ENCODE peak calls at places on chromosomes 16 and 17, in six cellular contexts. One of them, this sample, is unnamed.

GRCh38 chr16:87201052-87201451 is 116.1 kb downstream of the C16orf95 start:
- DNase-seq in neuronal stem cell: no peak
- DNase-seq in trophoblast cell: no peak
- DNase-seq in IMR-90: peak
- DNase-seq in H9: no peak
- DNase-seq in mesenchymal stem cell: peak
- DNase-seq in this sample: no peak

GRCh38 chr16:48870141-48870540 is 260.2 kb upstream of the N4BP1 start:
- DNase-seq in neuronal stem cell: no peak
- DNase-seq in trophoblast cell: no peak
- DNase-seq in IMR-90: no peak
- DNase-seq in H9: no peak
- DNase-seq in mesenchymal stem cell: no peak
- DNase-seq in this sample: no peak

GRCh38 chr16:66357523-66357928 is 9.0 kb upstream of the CDH5 start:
- DNase-seq in neuronal stem cell: peak
- DNase-seq in trophoblast cell: peak
- DNase-seq in IMR-90: peak
- DNase-seq in H9: peak
- DNase-seq in mesenchymal stem cell: peak
- DNase-seq in this sample: peak

GRCh38 chr16:28189237-28189636 is 22.5 kb downstream of the XPO6 start:
- DNase-seq in neuronal stem cell: no peak
- DNase-seq in trophoblast cell: no peak
- DNase-seq in IMR-90: peak
- DNase-seq in H9: no peak
- DNase-seq in mesenchymal stem cell: peak
- DNase-seq in this sample: no peak

GRCh38 chr17:50529849-50530248 is 2.7 kb upstream of the EPN3 start:
- DNase-seq in neuronal stem cell: no peak
- DNase-seq in trophoblast cell: no peak
- DNase-seq in IMR-90: no peak
- DNase-seq in H9: no peak
- DNase-seq in mesenchymal stem cell: no peak
- DNase-seq in this sample: no peak

GRCh38 chr16:3022208-3022696 is 1.5 kb downstream of the HCFC1R1 start:
- DNase-seq in neuronal stem cell: peak
- DNase-seq in trophoblast cell: peak
- DNase-seq in IMR-90: peak
- DNase-seq in H9: peak
- DNase-seq in mesenchymal stem cell: peak
- DNase-seq in this sample: no peak

GRCh38 chr16:66525396-66526180 is 24.3 kb downstream of the TK2 start:
- DNase-seq in neuronal stem cell: no peak
- DNase-seq in trophoblast cell: peak
- DNase-seq in IMR-90: no peak
- DNase-seq in H9: no peak
- DNase-seq in mesenchymal stem cell: peak
- DNase-seq in this sample: no peak

GRCh38 chr17:8120520-8121443 is 2.5 kb upstream of the ALOXE3 start:
- DNase-seq in neuronal stem cell: peak
- DNase-seq in trophoblast cell: peak
- DNase-seq in IMR-90: peak
- DNase-seq in H9: peak
- DNase-seq in mesenchymal stem cell: peak
- DNase-seq in this sample: peak

GRCh38 chr16:54287018-54287757 is 601 bp upstream of the IRX3 start:
- DNase-seq in neuronal stem cell: peak
- DNase-seq in trophoblast cell: no peak
- DNase-seq in IMR-90: no peak
- DNase-seq in H9: no peak
- DNase-seq in mesenchymal stem cell: no peak
- DNase-seq in this sample: no peak

GRCh38 chr17:58265266-58265665 is 15.5 kb downstream of the MPO start:
- DNase-seq in neuronal stem cell: no peak
- DNase-seq in trophoblast cell: no peak
- DNase-seq in IMR-90: no peak
- DNase-seq in H9: no peak
- DNase-seq in mesenchymal stem cell: no peak
- DNase-seq in this sample: no peak

GRCh38 chr17:58264407-58265103 is 16.2 kb downstream of the MPO start:
- DNase-seq in neuronal stem cell: no peak
- DNase-seq in trophoblast cell: no peak
- DNase-seq in IMR-90: no peak
- DNase-seq in H9: no peak
- DNase-seq in mesenchymal stem cell: no peak
- DNase-seq in this sample: peak

GRCh38 chr17:58262149-58262548 is 18.6 kb downstream of the MPO start:
- DNase-seq in neuronal stem cell: no peak
- DNase-seq in trophoblast cell: no peak
- DNase-seq in IMR-90: no peak
- DNase-seq in H9: peak
- DNase-seq in mesenchymal stem cell: no peak
- DNase-seq in this sample: no peak

GRCh38 chr17:58265902-58266875 is 14.5 kb downstream of the MPO start:
- DNase-seq in neuronal stem cell: no peak
- DNase-seq in trophoblast cell: no peak
- DNase-seq in IMR-90: no peak
- DNase-seq in H9: no peak
- DNase-seq in mesenchymal stem cell: no peak
- DNase-seq in this sample: no peak

GRCh38 chr17:58263773-58264172 is 17.0 kb downstream of the MPO start:
- DNase-seq in neuronal stem cell: no peak
- DNase-seq in trophoblast cell: no peak
- DNase-seq in IMR-90: no peak
- DNase-seq in H9: no peak
- DNase-seq in mesenchymal stem cell: no peak
- DNase-seq in this sample: no peak
- H4K91ac ChIP-seq in neuronal stem cell: no peak
- H4K91ac ChIP-seq in trophoblast cell: no peak
- H4K91ac ChIP-seq in IMR-90: no peak
- H4K91ac ChIP-seq in H9: no peak
- H4K91ac ChIP-seq in mesenchymal stem cell: no peak
- H4K91ac ChIP-seq in this sample: no peak

GRCh38 chr16:81627024-81627423 is 152.1 kb upstream of the PLCG2 start:
- DNase-seq in neuronal stem cell: no peak
- DNase-seq in trophoblast cell: no peak
- DNase-seq in IMR-90: peak
- DNase-seq in H9: no peak
- DNase-seq in mesenchymal stem cell: peak
- DNase-seq in this sample: no peak
- H4K91ac ChIP-seq in neuronal stem cell: no peak
- H4K91ac ChIP-seq in trophoblast cell: no peak
- H4K91ac ChIP-seq in IMR-90: no peak
- H4K91ac ChIP-seq in H9: no peak
- H4K91ac ChIP-seq in mesenchymal stem cell: peak
- H4K91ac ChIP-seq in this sample: no peak

GRCh38 chr16:1214693-1215092 is 10.4 kb downstream of the TPSG1 start:
- DNase-seq in neuronal stem cell: no peak
- DNase-seq in trophoblast cell: no peak
- DNase-seq in IMR-90: no peak
- DNase-seq in H9: no peak
- DNase-seq in mesenchymal stem cell: no peak
- DNase-seq in this sample: no peak
- H4K91ac ChIP-seq in neuronal stem cell: no peak
- H4K91ac ChIP-seq in trophoblast cell: no peak
- H4K91ac ChIP-seq in IMR-90: no peak
- H4K91ac ChIP-seq in H9: no peak
- H4K91ac ChIP-seq in mesenchymal stem cell: no peak
- H4K91ac ChIP-seq in this sample: no peak

DNA sequence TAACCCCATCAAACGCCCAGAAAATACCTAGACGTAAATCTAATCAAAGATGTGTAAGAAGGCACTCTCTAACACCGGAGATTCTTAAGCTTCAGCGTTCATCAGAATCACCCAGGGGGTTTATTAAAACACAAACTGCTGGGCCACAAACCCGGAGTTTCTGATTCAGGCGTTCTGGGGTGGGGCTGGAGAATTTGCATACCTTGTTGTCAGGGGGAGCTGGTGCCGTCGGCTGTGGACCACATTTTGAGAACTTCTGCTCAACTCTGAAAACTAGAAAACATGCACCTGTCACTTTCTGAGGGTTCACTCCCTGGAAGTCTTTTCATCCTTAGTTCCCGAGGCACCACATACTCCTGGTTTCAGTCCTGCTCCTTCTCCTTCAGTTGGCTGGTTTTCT is 48.6 kb upstream of the WSCD1 start:
- DNase-seq in neuronal stem cell: no peak
- DNase-seq in trophoblast cell: no peak
- DNase-seq in IMR-90: no peak
- DNase-seq in H9: no peak
- DNase-seq in mesenchymal stem cell: no peak
- DNase-seq in this sample: no peak
- H4K91ac ChIP-seq in neuronal stem cell: no peak
- H4K91ac ChIP-seq in trophoblast cell: no peak
- H4K91ac ChIP-seq in IMR-90: no peak
- H4K91ac ChIP-seq in H9: no peak
- H4K91ac ChIP-seq in mesenchymal stem cell: no peak
- H4K91ac ChIP-seq in this sample: no peak

GRCh38 chr17:13981881-13982280 is 87.4 kb upstream of the COX10 start:
- DNase-seq in neuronal stem cell: no peak
- DNase-seq in trophoblast cell: no peak
- DNase-seq in IMR-90: no peak
- DNase-seq in H9: no peak
- DNase-seq in mesenchymal stem cell: peak
- DNase-seq in this sample: no peak

GRCh38 chr17:13977837-13978236 is 91.5 kb upstream of the COX10 start:
- DNase-seq in neuronal stem cell: no peak
- DNase-seq in trophoblast cell: peak
- DNase-seq in IMR-90: no peak
- DNase-seq in H9: no peak
- DNase-seq in mesenchymal stem cell: no peak
- DNase-seq in this sample: no peak

DNA sequence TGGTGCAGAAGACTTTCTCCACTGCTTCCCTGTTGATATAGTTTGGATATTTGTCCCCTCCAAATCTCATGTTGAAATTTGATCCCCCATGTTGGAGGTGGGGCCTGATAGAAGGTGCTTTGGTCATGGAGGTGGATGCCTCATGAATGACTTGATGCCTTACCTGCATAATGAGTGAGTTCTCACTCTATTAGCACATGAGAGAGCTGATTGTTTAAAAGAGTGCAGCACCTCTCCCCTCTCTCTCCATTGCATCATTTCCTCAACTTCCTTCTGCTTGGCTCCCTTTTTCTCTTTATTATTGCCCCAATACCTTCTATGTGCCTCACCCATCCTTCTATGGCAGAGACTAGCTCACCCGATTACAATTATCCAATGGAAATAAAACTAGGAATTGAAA is 90.8 kb upstream of the COX10 start:
- DNase-seq in neuronal stem cell: no peak
- DNase-seq in trophoblast cell: no peak
- DNase-seq in IMR-90: no peak
- DNase-seq in H9: no peak
- DNase-seq in mesenchymal stem cell: no peak
- DNase-seq in this sample: no peak
- H4K91ac ChIP-seq in neuronal stem cell: no peak
- H4K91ac ChIP-seq in trophoblast cell: no peak
- H4K91ac ChIP-seq in IMR-90: no peak
- H4K91ac ChIP-seq in H9: no peak
- H4K91ac ChIP-seq in mesenchymal stem cell: no peak
- H4K91ac ChIP-seq in this sample: no peak

This sample was measured in H1.